ENCODE peak calls at places on chromosome 12, in eight cellular contexts. M, U, T, F, B, X, Z and W are unnamed samples.

GRCh38 chr12:80778005-80778541 is 61.4 kb downstream of the MYF5 start:
- DNase-seq in U (peak; percentile 53), Z (peak; percentile 39), B (peak; percentile 9), X (peak; percentile 42), F (peak; percentile 59), T (no peak), M (peak; percentile 46), W (no peak)

GRCh38 chr12:14071833-14072232 is 90.4 kb upstream of the GRIN2B start:
- DNase-seq in B (no peak), M (no peak), T (no peak), X (no peak), U (no peak), Z (no peak), F (no peak), W (no peak)

GRCh38 chr12:46126050-46126727 is 135.8 kb upstream of the SCAF11 start:
- DNase-seq in Z (no peak), M (no peak), F (no peak), U (no peak), T (no peak), B (no peak), X (no peak), W (no peak)

GRCh38 chr12:98725481-98726247 is 80.6 kb downstream of the APAF1 start:
- DNase-seq in B (peak; percentile 80), T (peak; percentile 12), M (peak; percentile 35), U (no peak), Z (peak; percentile 80), X (peak; percentile 45), F (peak; percentile 13), W (peak; percentile 71)

GRCh38 chr12:131827961-131828534 is at the start of gene MMP17:
- DNase-seq in M (no peak), Z (peak; percentile 84), B (peak; percentile 46), F (no peak), T (no peak), X (peak; percentile 46), U (peak; percentile 46), W (peak; percentile 77)

GRCh38 chr12:4031703-4032291 is 158.6 kb upstream of the PARP11 start:
- DNase-seq in Z (no peak), U (peak; percentile 35), T (no peak), M (peak; percentile 26), B (no peak), X (peak; percentile 25), F (no peak), W (no peak)

GRCh38 chr12:83573676-83574075 is 887.0 kb downstream of the TMTC2 start:
- DNase-seq in Z (no peak), F (no peak), B (no peak), M (no peak), X (peak; percentile 17), U (no peak), T (no peak), W (peak; percentile 1)

GRCh38 chr12:38691164-38691563 is 214.2 kb downstream of the CPNE8 start:
- DNase-seq in X (no peak), Z (no peak), F (no peak), T (no peak), M (no peak), U (no peak), B (no peak), W (no peak)

GRCh38 chr12:26806556-26806955 is 26.4 kb downstream of the ITPR2 start:
- DNase-seq in B (no peak), T (no peak), Z (no peak), U (no peak), F (no peak), X (no peak), M (no peak), W (no peak)

GRCh38 chr12:30978639-30979038 is 52.1 kb downstream of the TSPAN11 start:
- DNase-seq in Z (no peak), M (no peak), F (no peak), U (peak; percentile 59), B (no peak), T (no peak), X (no peak), W (no peak)

GRCh38 chr12:89574736-89575208 is 48.9 kb upstream of the POC1B start:
- DNase-seq in B (no peak), X (no peak), T (no peak), F (peak; percentile 40), Z (peak; percentile 38), U (peak; percentile 37), M (peak; percentile 25), W (peak; percentile 79)

GRCh38 chr12:99009654-99010296 is 364.7 kb downstream of the APAF1 start:
- DNase-seq in M (no peak), Z (no peak), F (no peak), X (no peak), U (no peak), B (no peak), T (no peak), W (no peak)

GRCh38 chr12:132635076-132635955 is 16.7 kb downstream of the P2RX2 start:
- DNase-seq in B (no peak), T (no peak), U (no peak), M (no peak), X (no peak), Z (no peak), F (no peak), W (no peak)

GRCh38 chr12:53659011-53659551 is 16.8 kb downstream of the ATP5MC2 start:
- DNase-seq in U (peak; percentile 61), Z (peak; percentile 51), B (peak; percentile 91), T (no peak), M (no peak), X (peak; percentile 54), F (no peak), W (peak; percentile 22)

GRCh38 chr12:98895086-98895651 is 250.1 kb downstream of the APAF1 start:
- DNase-seq in X (no peak), M (no peak), B (peak; percentile 58), F (no peak), T (no peak), U (no peak), Z (peak; percentile 84), W (peak; percentile 73)

GRCh38 chr12:17381211-17381610 is 708.8 kb downstream of the RERGL start:
- DNase-seq in Z (no peak), U (no peak), M (no peak), B (no peak), X (no peak), T (no peak), F (no peak), W (no peak)

GRCh38 chr12:107801150-107801549 is 26.6 kb downstream of the ASCL4 start:
- DNase-seq in M (no peak), F (no peak), Z (no peak), X (no peak), U (no peak), B (no peak), T (no peak), W (no peak)

GRCh38 chr12:131710464-131711457 is at the start of gene SFSWAP:
- DNase-seq in B (peak; percentile 80), U (peak; percentile 76), F (peak; percentile 53), M (peak; percentile 54), Z (peak; percentile 89), X (peak; percentile 60), T (peak; percentile 62), W (peak; percentile 83)

GRCh38 chr12:53147181-53147580 is 33.3 kb upstream of the ZNF740 start:
- DNase-seq in B (no peak), U (no peak), T (no peak), F (no peak), X (no peak), Z (no peak), M (no peak), W (no peak)

GRCh38 chr12:101935769-101936741 is 58.7 kb downstream of the DRAM1 start:
- DNase-seq in M (peak; percentile 74), F (peak; percentile 27), Z (peak; percentile 77), B (no peak), X (peak; percentile 77), U (peak; percentile 59), T (no peak), W (peak; percentile 86)

GRCh38 chr12:81255947-81256346 is 178.1 kb downstream of the ACSS3 start:
- DNase-seq in X (no peak), B (no peak), F (no peak), U (no peak), M (no peak), Z (no peak), T (no peak), W (peak; percentile 59)

GRCh38 chr12:28424965-28425364 is 234.7 kb downstream of the CCDC91 start:
- DNase-seq in B (no peak), F (no peak), T (no peak), M (peak; percentile 26), X (no peak), U (peak; percentile 70), Z (peak; percentile 58), W (no peak)

GRCh38 chr12:132362966-132363660 is 33.7 kb upstream of the GALNT9 start:
- DNase-seq in B (no peak), M (no peak), F (no peak), X (no peak), T (no peak), Z (peak; percentile 76), U (no peak), W (no peak)

GRCh38 chr12:15830538-15830937 is 41.4 kb upstream of the EPS8 start:
- DNase-seq in Z (no peak), X (no peak), U (no peak), F (no peak), B (no peak), T (no peak), M (no peak), W (no peak)

GRCh38 chr12:132464820-132465219 is 25.1 kb upstream of the FBRSL1 start:
- DNase-seq in T (no peak), B (no peak), U (no peak), M (no peak), F (no peak), Z (no peak), X (no peak), W (no peak)

GRCh38 chr12:102800565-102800964 is 116.5 kb downstream of the PAH start:
- DNase-seq in F (no peak), U (no peak), B (no peak), X (no peak), Z (no peak), M (no peak), T (no peak), W (no peak)

GRCh38 chr12:111685322-111685810 is 390 bp downstream of the BRAP start:
- DNase-seq in Z (no peak), U (no peak), F (no peak), X (no peak), M (no peak), T (no peak), B (no peak), W (peak; percentile 68)

GRCh38 chr12:38904932-38905479 is 385 bp downstream of the CPNE8 start:
- DNase-seq in B (peak; percentile 29), F (no peak), Z (peak; percentile 77), X (peak; percentile 79), T (peak; percentile 8), U (peak; percentile 91), M (peak; percentile 84), W (peak; percentile 96)

GRCh38 chr12:64175254-64175945 is 46.7 kb downstream of the KICS2 start:
- DNase-seq in M (no peak), X (no peak), Z (no peak), B (peak; percentile 4), T (no peak), F (no peak), U (no peak), W (peak; percentile 62)

GRCh38 chr12:1429980-1430379 is 164.4 kb downstream of the FBXL14 start:
- DNase-seq in B (no peak), T (no peak), Z (no peak), X (peak; percentile 33), U (no peak), F (no peak), M (no peak), W (no peak)

GRCh38 chr12:71440393-71441349 is 1.1 kb downstream of the LGR5 start:
- DNase-seq in X (no peak), U (no peak), B (peak; percentile 48), F (no peak), M (no peak), T (no peak), Z (peak; percentile 61), W (peak; percentile 67)

GRCh38 chr12:69339999-69340398 is 8.2 kb upstream of the LYZ start:
- DNase-seq in M (no peak), B (no peak), U (no peak), Z (no peak), X (no peak), F (no peak), T (no peak), W (no peak)

GRCh38 chr12:117014342-117014887 is 84.8 kb downstream of the TESC start:
- DNase-seq in T (no peak), U (no peak), B (no peak), X (no peak), Z (no peak), F (no peak), M (no peak), W (no peak)